ENCODE peak calls at places on chromosomes 1 and 21, in four cellular contexts. M is IMR-90, A is gastrocnemius medialis, Q is GM23338. H is an unnamed sample. For H3K27me3, the result is how much of the 10 kb centered on the place peaks cover.

GRCh38 chr1:26164036-26164927 is 4.5 kb downstream of the C1orf232 start:
- DNase-seq in Q (peak), A (no peak), M (no peak), H (no peak)

GRCh38 chr1:27142464-27142863 is 12.5 kb downstream of the SLC9A1 start:
- DNase-seq in M (no peak), A (no peak), Q (no peak), H (peak)

GRCh38 chr1:220652995-220653394 is 37.2 kb upstream of the C1orf115 start:
- DNase-seq in M (no peak), Q (no peak), A (no peak), H (no peak)

GRCh38 chr1:44661786-44662682 is 12.2 kb downstream of the TMEM53 start:
- DNase-seq in Q (no peak), A (no peak), M (no peak), H (no peak)

GRCh38 chr21:43864806-43865470 is at the start of gene AGPAT3:
- DNase-seq in Q (peak), M (no peak), A (no peak), H (no peak)

GRCh38 chr1:209569445-209570207 is 13.9 kb upstream of the CAMK1G start:
- DNase-seq in Q (peak), A (peak), M (peak), H (peak)

GRCh38 chr1:43365678-43366077 is 2.1 kb downstream of the ELOVL1 start:
- DNase-seq in Q (no peak), M (no peak), A (no peak), H (no peak)

GRCh38 chr1:15382601-15383518 is 26.8 kb upstream of the EFHD2 start:
- DNase-seq in M (no peak), A (no peak), Q (no peak), H (no peak)

GRCh38 chr1:30423570-30423969 is 299.8 kb downstream of the MATN1 start:
- DNase-seq in M (no peak), Q (no peak), A (no peak), H (no peak)

GRCh38 chr1:207658408-207658807 is 13.5 kb downstream of the CR1L start:
- DNase-seq in M (no peak), Q (no peak), A (no peak), H (no peak)

GRCh38 chr1:21337931-21338567 is 47.8 kb upstream of the ECE1 start:
- DNase-seq in M (peak), A (peak), Q (no peak), H (no peak)

GRCh38 chr1:227949341-227949921 is 1.7 kb upstream of the WNT9A start:
- DNase-seq in Q (no peak), M (no peak), A (no peak), H (no peak)

GRCh38 chr1:161816201-161816600 is 50.1 kb downstream of the ATF6 start:
- DNase-seq in A (no peak), M (peak), Q (no peak), H (no peak)

GRCh38 chr1:161177112-161177935 is at the start of gene B4GALT3:
- DNase-seq in Q (peak), M (peak), A (peak), H (peak)

GRCh38 chr1:86640161-86640560 is 64.2 kb upstream of the SH3GLB1 start:
- DNase-seq in A (no peak), M (no peak), Q (no peak), H (peak)

GRCh38 chr1:47582891-47583608 is 145.2 kb downstream of the FOXD2 start:
- DNase-seq in Q (no peak), M (no peak), A (no peak), H (peak)

GRCh38 chr1:229080361-229080760 is 190.6 kb upstream of the RAB4A start:
- DNase-seq in Q (no peak), A (no peak), M (no peak), H (no peak)

GRCh38 chr1:83791821-83792437 is 207.0 kb downstream of the TTLL7 start:
- DNase-seq in A (no peak), Q (no peak), M (peak), H (peak)

GRCh38 chr21:44497641-44498243 is 42.3 kb downstream of the KRTAP10-1 start:
- DNase-seq in Q (no peak), M (no peak), A (peak), H (no peak)

GRCh38 chr1:15446212-15446611 is 8.0 kb downstream of the CTRC start:
- DNase-seq in M (no peak), A (no peak), Q (no peak), H (no peak)

GRCh38 chr1:36693116-36693515 is 210.4 kb upstream of the CSF3R start:
- DNase-seq in M (no peak), A (no peak), Q (no peak), H (no peak)

GRCh38 chr1:43147625-43148319 is 24.3 kb downstream of the EBNA1BP2 start:
- DNase-seq in Q (peak), M (peak), A (no peak), H (peak)

GRCh38 chr1:54400321-54400720 is 5.9 kb downstream of the SSBP3 start:
- DNase-seq in A (no peak), Q (no peak), M (no peak), H (no peak)

GRCh38 chr21:26125433-26126167 is 45.0 kb downstream of the APP start:
- DNase-seq in M (peak), A (no peak), Q (no peak), H (no peak)

GRCh38 chr1:154593390-154593789 is 14.6 kb downstream of the ADAR start:
- DNase-seq in Q (no peak), M (no peak), A (no peak), H (no peak)

GRCh38 chr1:30111431-30111830 is 612.0 kb downstream of the MATN1 start:
- DNase-seq in A (no peak), M (peak), Q (peak), H (peak)

GRCh38 chr1:203038217-203038741 is 12.0 kb downstream of the PPFIA4 start:
- DNase-seq in Q (no peak), A (peak), M (peak), H (peak)

GRCh38 chr21:27212444-27212843 is 245.6 kb upstream of the ADAMTS5 start:
- DNase-seq in A (no peak), Q (no peak), M (no peak), H (no peak)

GRCh38 chr1:185074307-185074706 is 28.9 kb downstream of the RNF2 start:
- DNase-seq in M (peak), A (no peak), Q (peak), H (peak)

GRCh38 chr1:1490633-1491230 is 19.2 kb downstream of the ATAD3B start:
- DNase-seq in M (no peak), Q (no peak), A (no peak), H (no peak)

GRCh38 chr1:200432586-200432985 is 22.8 kb upstream of the ZNF281 start:
- DNase-seq in M (peak), Q (no peak), A (no peak), H (no peak)

GRCh38 chr1:48777219-48777895 is 666 bp upstream of the BEND5 start:
- DNase-seq in Q (peak), M (no peak), A (no peak), H (peak)

GRCh38 chr1:79355073-79355472 is 348.5 kb upstream of the ADGRL4 start:
- DNase-seq in A (no peak), Q (no peak), M (peak), H (peak)

GRCh38 chr1:202124107-202124506 is 1.4 kb downstream of the GPR37L1 start:
- DNase-seq in Q (no peak), A (no peak), M (no peak), H (no peak)

GRCh38 chr1:147545133-147545532 is 3.8 kb downstream of the BCL9 start:
- DNase-seq in A (peak), M (peak), Q (peak), H (peak)

GRCh38 chr1:17920881-17921635 is 165.9 kb downstream of the ACTL8 start:
- DNase-seq in Q (no peak), M (no peak), A (no peak), H (no peak)

GRCh38 chr1:206933333-206933945 is 11.7 kb upstream of the FCMR start:
- DNase-seq in A (no peak), M (no peak), Q (peak), H (no peak)

GRCh38 chr1:10734900-10735602 is 61.4 kb downstream of the CASZ1 start:
- DNase-seq in A (no peak), M (no peak), Q (peak), H (no peak)

DNA sequence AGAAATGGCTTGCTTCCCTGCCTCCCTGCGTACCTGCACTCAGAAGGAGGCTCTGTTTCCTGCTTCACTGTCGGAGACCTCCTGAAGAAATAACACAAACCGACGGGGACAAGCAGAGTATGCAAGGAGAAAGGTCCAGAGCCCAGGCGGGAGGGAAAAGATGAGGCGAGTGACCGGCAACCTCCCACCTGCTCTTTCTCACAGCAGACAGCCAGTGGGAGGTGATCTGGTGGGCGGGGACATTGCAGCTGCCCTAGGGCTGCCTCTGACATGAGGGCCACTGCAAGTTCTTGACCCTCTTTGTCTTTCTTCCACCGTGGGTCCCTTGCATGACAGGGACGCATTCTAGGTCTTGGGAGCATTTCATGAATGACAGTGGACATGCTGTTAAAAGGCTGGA is 368.2 kb downstream of the CAMTA1 start:
- DNase-seq in A (no peak), Q (no peak), M (no peak), H (no peak)
- H3K27me3 ChIP-seq in A (under half), Q (under half), M (under half), H (under half)

DNA sequence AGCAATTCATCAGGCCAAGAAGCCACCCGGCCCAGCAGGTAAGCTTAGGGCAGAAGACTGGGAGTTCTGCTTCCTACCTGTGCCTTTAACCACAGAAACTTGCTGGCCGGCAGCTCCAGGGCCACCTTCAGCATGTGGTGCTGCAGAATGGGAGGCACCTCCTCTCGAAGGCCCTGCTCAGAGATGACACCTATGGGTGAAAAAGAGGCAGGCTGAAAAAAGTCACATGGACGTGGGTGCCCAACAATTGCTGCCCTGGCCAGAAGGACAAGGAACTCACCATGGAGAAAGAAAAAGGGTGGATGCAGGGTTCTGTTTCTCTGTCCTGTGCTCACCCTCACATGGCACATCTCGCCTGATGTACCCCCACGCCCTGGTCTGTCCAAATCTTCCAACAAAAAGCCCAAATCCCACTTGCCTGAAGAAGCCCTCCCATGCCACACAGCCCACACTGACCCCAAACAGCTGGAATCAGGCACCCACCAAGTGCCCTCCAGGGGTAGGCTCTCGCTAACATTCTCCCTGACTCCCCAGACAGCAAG is 33.0 kb downstream of the URB1 start:
- DNase-seq in M (no peak), Q (no peak), A (no peak), H (no peak)
- TF ChIP-seq CTCF in M (peak), Q (no peak), A (no peak), H (peak)

GRCh38 chr1:156652131-156652991 is 10.4 kb downstream of the BCAN start:
- DNase-seq in A (no peak), Q (peak), M (peak), H (peak)
- H3K27me3 ChIP-seq in A (under half), Q (half or more), M (half or more), H (under half)

GRCh38 chr1:167392200-167392696 is 126.1 kb downstream of the CD247 start:
- DNase-seq in Q (no peak), M (no peak), A (no peak), H (no peak)
- TF ChIP-seq CTCF in Q (no peak), M (no peak), A (no peak), H (no peak)

GRCh38 chr1:90723561-90724108 is 6.5 kb upstream of the BARHL2 start:
- DNase-seq in A (no peak), Q (peak), M (no peak), H (no peak)
- H3K27me3 ChIP-seq in A (half or more), Q (half or more), M (half or more), H (half or more)

GRCh38 chr1:41813755-41814694 is 104.7 kb downstream of the HIVEP3 start:
- DNase-seq in Q (no peak), A (peak), M (no peak), H (no peak)

GRCh38 chr1:41810446-41810845 is 108.3 kb downstream of the HIVEP3 start:
- DNase-seq in M (peak), A (no peak), Q (peak), H (peak)

GRCh38 chr1:41811051-41811795 is 107.5 kb downstream of the HIVEP3 start:
- DNase-seq in M (peak), A (no peak), Q (no peak), H (no peak)

GRCh38 chr1:41813220-41813619 is 105.5 kb downstream of the HIVEP3 start:
- DNase-seq in Q (no peak), A (no peak), M (no peak), H (no peak)

DNA sequence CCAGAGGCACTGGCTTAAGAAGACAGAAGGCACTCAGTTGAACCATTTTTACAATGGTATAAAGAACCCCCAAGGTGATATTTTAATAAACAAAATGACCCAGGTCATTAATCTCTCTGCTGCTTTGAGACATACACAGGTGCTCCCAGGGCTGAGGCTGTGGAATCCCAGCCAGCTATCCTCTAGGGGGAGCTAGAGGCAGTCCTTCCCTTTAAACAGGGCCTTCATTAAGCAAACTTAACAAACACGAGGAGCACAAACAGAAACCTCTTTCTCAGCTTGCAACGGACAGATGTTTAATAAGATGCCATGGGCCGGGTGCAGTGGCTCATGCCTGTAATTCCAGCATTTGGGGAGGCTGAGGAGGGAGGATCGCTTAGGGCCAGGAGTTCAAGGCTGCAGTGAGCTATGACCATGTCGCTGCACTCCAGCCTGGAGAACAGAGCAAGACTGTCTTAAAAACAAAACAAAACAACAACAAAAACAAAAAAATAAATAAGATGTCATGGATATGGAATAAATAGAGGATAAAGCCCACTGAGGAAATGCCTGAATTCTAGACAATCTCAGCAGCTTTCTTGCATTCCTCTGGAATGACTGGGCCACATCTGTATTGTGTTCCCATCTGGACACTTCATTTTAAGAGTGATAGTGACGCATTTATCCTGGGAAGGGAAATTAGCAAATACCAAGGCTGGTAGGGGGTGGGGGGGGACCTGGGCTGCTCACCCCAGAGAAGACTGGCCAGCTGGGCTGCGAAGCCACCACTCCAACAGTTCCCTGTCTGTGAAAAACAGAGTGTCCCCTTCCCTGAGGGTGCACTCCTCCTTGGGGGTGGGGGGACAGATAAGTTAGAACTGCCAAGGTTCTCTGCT is 106.5 kb downstream of the HIVEP3 start:
- DNase-seq in A (no peak), Q (peak), M (peak), H (peak)
- TF ChIP-seq CTCF in A (peak), Q (peak), M (peak), H (peak)

GRCh38 chr1:94803517-94804441 is 16.4 kb upstream of the SLC44A3 start:
- DNase-seq in Q (no peak), M (peak), A (peak), H (no peak)
- H3K27me3 ChIP-seq in Q (under half), M (under half), A (under half), H (under half)

GRCh38 chr1:231093158-231093922 is 53.3 kb upstream of the FAM89A start:
- DNase-seq in M (no peak), A (no peak), Q (no peak), H (no peak)

GRCh38 chr1:231091415-231091814 is 51.4 kb upstream of the FAM89A start:
- DNase-seq in Q (no peak), A (no peak), M (no peak), H (no peak)

GRCh38 chr1:231092380-231092779 is 52.3 kb upstream of the FAM89A start:
- DNase-seq in M (no peak), Q (no peak), A (no peak), H (no peak)

GRCh38 chr1:231094421-231094820 is 54.4 kb upstream of the FAM89A start:
- DNase-seq in Q (no peak), M (no peak), A (no peak), H (no peak)

GRCh38 chr1:231091853-231092301 is 51.8 kb upstream of the FAM89A start:
- DNase-seq in Q (peak), A (no peak), M (peak), H (peak)
- TF ChIP-seq CTCF in Q (peak), A (no peak), M (peak), H (peak)